ENCODE peak calls at places on chromosomes 5 and 9, in five cellular contexts. One of them, this sample, is unnamed.

GRCh38 chr9:123684393-123685149 is 245.4 kb downstream of the DENND1A start:
- DNase-seq in stimulated activated CD8-positive, alpha-beta memory T cell treated with anti-CD3 and anti-CD28 coated beads, Interleukin-12 subunit alpha, Interleukin-12 subunit beta, amount 100 ng/mL, for 1 hour: no peak
- DNase-seq in activated T-cell treated with anti-CD3 and anti-CD28 coated beads for 1 hour: no peak
- DNase-seq in ACHN: no peak
- DNase-seq in hepatic stellate cell: no peak
- DNase-seq in this sample: no peak

GRCh38 chr9:127112056-127112455 is 10.4 kb downstream of the ANGPTL2 start:
- DNase-seq in activated T-cell treated with anti-CD3 and anti-CD28 coated beads for 1 hour: no peak
- DNase-seq in ACHN: no peak
- DNase-seq in stimulated activated CD8-positive, alpha-beta memory T cell treated with anti-CD3 and anti-CD28 coated beads, Interleukin-12 subunit alpha, Interleukin-12 subunit beta, amount 100 ng/mL, for 1 hour: no peak
- DNase-seq in hepatic stellate cell: no peak
- DNase-seq in this sample: no peak

GRCh38 chr9:69412741-69413150 is 87.7 kb downstream of the ENTREP1 start:
- DNase-seq in ACHN: peak
- DNase-seq in activated T-cell treated with anti-CD3 and anti-CD28 coated beads for 1 hour: no peak
- DNase-seq in hepatic stellate cell: peak
- DNase-seq in stimulated activated CD8-positive, alpha-beta memory T cell treated with anti-CD3 and anti-CD28 coated beads, Interleukin-12 subunit alpha, Interleukin-12 subunit beta, amount 100 ng/mL, for 1 hour: no peak
- DNase-seq in this sample: no peak

GRCh38 chr9:131469369-131469768 is 33.3 kb upstream of the POMT1 start:
- DNase-seq in activated T-cell treated with anti-CD3 and anti-CD28 coated beads for 1 hour: no peak
- DNase-seq in stimulated activated CD8-positive, alpha-beta memory T cell treated with anti-CD3 and anti-CD28 coated beads, Interleukin-12 subunit alpha, Interleukin-12 subunit beta, amount 100 ng/mL, for 1 hour: no peak
- DNase-seq in ACHN: no peak
- DNase-seq in hepatic stellate cell: no peak
- DNase-seq in this sample: no peak

GRCh38 chr9:93123561-93124283 is 10.3 kb downstream of the NINJ1 start:
- DNase-seq in activated T-cell treated with anti-CD3 and anti-CD28 coated beads for 1 hour: no peak
- DNase-seq in hepatic stellate cell: no peak
- DNase-seq in stimulated activated CD8-positive, alpha-beta memory T cell treated with anti-CD3 and anti-CD28 coated beads, Interleukin-12 subunit alpha, Interleukin-12 subunit beta, amount 100 ng/mL, for 1 hour: no peak
- DNase-seq in ACHN: no peak
- DNase-seq in this sample: no peak

GRCh38 chr9:84955971-84956370 is 286.4 kb downstream of the NTRK2 start:
- DNase-seq in stimulated activated CD8-positive, alpha-beta memory T cell treated with anti-CD3 and anti-CD28 coated beads, Interleukin-12 subunit alpha, Interleukin-12 subunit beta, amount 100 ng/mL, for 1 hour: no peak
- DNase-seq in hepatic stellate cell: no peak
- DNase-seq in ACHN: no peak
- DNase-seq in activated T-cell treated with anti-CD3 and anti-CD28 coated beads for 1 hour: no peak
- DNase-seq in this sample: no peak

GRCh38 chr9:109560470-109561132 is 62.5 kb upstream of the PTPN3 start:
- DNase-seq in activated T-cell treated with anti-CD3 and anti-CD28 coated beads for 1 hour: no peak
- DNase-seq in ACHN: no peak
- DNase-seq in hepatic stellate cell: no peak
- DNase-seq in stimulated activated CD8-positive, alpha-beta memory T cell treated with anti-CD3 and anti-CD28 coated beads, Interleukin-12 subunit alpha, Interleukin-12 subunit beta, amount 100 ng/mL, for 1 hour: no peak
- DNase-seq in this sample: no peak

GRCh38 chr9:115042781-115043509 is 75.0 kb downstream of the TNC start:
- DNase-seq in ACHN: no peak
- DNase-seq in stimulated activated CD8-positive, alpha-beta memory T cell treated with anti-CD3 and anti-CD28 coated beads, Interleukin-12 subunit alpha, Interleukin-12 subunit beta, amount 100 ng/mL, for 1 hour: no peak
- DNase-seq in activated T-cell treated with anti-CD3 and anti-CD28 coated beads for 1 hour: no peak
- DNase-seq in hepatic stellate cell: no peak
- DNase-seq in this sample: no peak

GRCh38 chr5:37112383-37112991 is 136.7 kb downstream of the CPLANE1 start:
- DNase-seq in activated T-cell treated with anti-CD3 and anti-CD28 coated beads for 1 hour: no peak
- DNase-seq in ACHN: no peak
- DNase-seq in hepatic stellate cell: no peak
- DNase-seq in stimulated activated CD8-positive, alpha-beta memory T cell treated with anti-CD3 and anti-CD28 coated beads, Interleukin-12 subunit alpha, Interleukin-12 subunit beta, amount 100 ng/mL, for 1 hour: no peak
- DNase-seq in this sample: no peak

GRCh38 chr5:173902743-173903142 is 14.6 kb downstream of the CPEB4 start:
- DNase-seq in ACHN: no peak
- DNase-seq in hepatic stellate cell: no peak
- DNase-seq in stimulated activated CD8-positive, alpha-beta memory T cell treated with anti-CD3 and anti-CD28 coated beads, Interleukin-12 subunit alpha, Interleukin-12 subunit beta, amount 100 ng/mL, for 1 hour: no peak
- DNase-seq in activated T-cell treated with anti-CD3 and anti-CD28 coated beads for 1 hour: no peak
- DNase-seq in this sample: no peak

GRCh38 chr5:124952566-124952965 is 206.1 kb upstream of the ZNF608 start:
- DNase-seq in stimulated activated CD8-positive, alpha-beta memory T cell treated with anti-CD3 and anti-CD28 coated beads, Interleukin-12 subunit alpha, Interleukin-12 subunit beta, amount 100 ng/mL, for 1 hour: no peak
- DNase-seq in ACHN: no peak
- DNase-seq in hepatic stellate cell: no peak
- DNase-seq in activated T-cell treated with anti-CD3 and anti-CD28 coated beads for 1 hour: no peak
- DNase-seq in this sample: no peak

GRCh38 chr5:32312194-32312681 is 501 bp downstream of the MTMR12 start:
- DNase-seq in activated T-cell treated with anti-CD3 and anti-CD28 coated beads for 1 hour: peak
- DNase-seq in hepatic stellate cell: peak
- DNase-seq in stimulated activated CD8-positive, alpha-beta memory T cell treated with anti-CD3 and anti-CD28 coated beads, Interleukin-12 subunit alpha, Interleukin-12 subunit beta, amount 100 ng/mL, for 1 hour: peak
- DNase-seq in ACHN: peak
- DNase-seq in this sample: no peak

This sample was measured in GM18507.